ENCODE peak calls at places on chromosomes 11 and 22, in six cellular contexts. R is mesenchymal stem cell, T is IMR-90, F is neuronal stem cell, D is H1, V is H9. U is an unnamed sample.

GRCh38 chr11:45844822-45845573 is 2.3 kb upstream of the CRY2 start:
- DNase-seq in R (no peak), T (no peak), F (no peak), D (no peak), V (no peak), U (no peak)

GRCh38 chr11:69667619-69668604 is 7.2 kb downstream of the LTO1 start:
- DNase-seq in R (no peak), T (no peak), F (no peak), D (no peak), V (no peak), U (no peak)

GRCh38 chr11:126468102-126468521 is 112.6 kb downstream of the ST3GAL4 start:
- DNase-seq in R (no peak), T (no peak), F (no peak), D (no peak), V (no peak), U (no peak)

GRCh38 chr11:32586576-32587190 is 3.1 kb downstream of the EIF3M start:
- DNase-seq in R (peak; percentile 47), T (peak; percentile 24), F (no peak), D (no peak), V (no peak), U (no peak)

GRCh38 chr22:45590262-45590661 is 81.4 kb upstream of the ATXN10 start:
- DNase-seq in R (no peak), T (no peak), F (no peak), D (no peak), V (no peak), U (no peak)

GRCh38 chr11:113458189-113458588 is 17.0 kb downstream of the DRD2 start:
- DNase-seq in R (no peak), T (no peak), F (no peak), D (no peak), V (no peak), U (no peak)

GRCh38 chr11:57275582-57275981 is 38.5 kb upstream of the APLNR start:
- DNase-seq in R (no peak), T (peak; percentile 23), F (no peak), D (no peak), V (no peak), U (no peak)

GRCh38 chr11:113296016-113296415 is 18.4 kb upstream of the TTC12 start:
- DNase-seq in R (no peak), T (no peak), F (no peak), D (no peak), V (no peak), U (no peak)

GRCh38 chr22:22005945-22006595 is 23.5 kb upstream of the TOP3B start:
- DNase-seq in R (no peak), T (no peak), F (no peak), D (no peak), V (no peak), U (no peak)

GRCh38 chr11:120122921-120123683 is 14.8 kb downstream of the TRIM29 start:
- DNase-seq in R (no peak), T (no peak), F (no peak), D (no peak), V (no peak), U (no peak)

DNA sequence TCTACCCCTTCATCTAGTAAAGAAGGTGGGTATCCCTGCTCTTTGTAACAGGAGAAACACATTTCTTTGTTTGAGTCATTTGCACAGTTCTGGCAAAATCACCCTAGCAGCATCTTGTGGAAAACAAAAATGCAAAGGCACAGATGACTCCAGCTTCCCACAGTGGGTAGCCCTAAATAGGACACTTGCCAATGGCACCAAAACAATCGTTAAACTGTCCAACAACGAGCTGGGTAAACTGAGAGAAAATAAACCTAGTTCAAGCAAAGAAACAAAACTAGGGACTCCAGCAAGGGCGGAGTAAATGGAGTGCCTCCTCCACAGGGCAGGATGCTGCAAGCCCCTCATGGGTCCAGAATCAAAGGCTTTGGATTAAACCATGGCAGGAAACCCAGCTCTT is 239.5 kb downstream of the NTM start:
- DNase-seq in R (no peak), T (no peak), F (no peak), D (no peak), V (no peak), U (no peak)
- H4K91ac ChIP-seq in R (no peak overlapping the region), T (no peak overlapping the region), F (no peak overlapping the region), D (no peak overlapping the region), V (no peak overlapping the region), U (no peak overlapping the region)

GRCh38 chr11:67099841-67100324 is 19.2 kb upstream of the KDM2A start:
- DNase-seq in R (no peak), T (no peak), F (no peak), D (no peak), V (no peak), U (no peak)
- H4K91ac ChIP-seq in R (no peak overlapping the region), T (no peak overlapping the region), F (no peak overlapping the region), D (no peak overlapping the region), V (no peak overlapping the region), U (no peak overlapping the region)

DNA sequence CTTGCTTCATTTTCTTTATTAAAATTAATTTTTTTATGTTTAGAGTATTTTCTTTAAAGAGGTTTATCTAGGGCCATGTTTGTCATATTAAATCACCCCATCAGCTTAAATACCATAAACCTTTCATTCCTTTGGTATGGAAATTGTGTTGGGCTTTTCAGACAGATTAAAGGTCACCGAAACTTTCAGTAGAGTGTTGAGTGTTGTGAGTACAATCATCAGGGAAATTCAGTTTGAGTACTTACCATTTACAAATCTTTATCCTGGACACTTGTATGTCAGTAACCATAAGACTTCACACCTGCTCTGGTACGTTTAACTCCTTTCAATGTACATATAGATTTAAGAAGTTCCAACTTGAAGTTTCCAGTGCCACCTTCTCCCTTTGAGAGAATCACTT is 12.0 kb downstream of the PRMT3 start:
- DNase-seq in R (no peak), T (no peak), F (no peak), D (no peak), V (no peak), U (no peak)
- H4K91ac ChIP-seq in R (no peak overlapping the region), T (no peak overlapping the region), F (no peak overlapping the region), D (no peak overlapping the region), V (no peak overlapping the region), U (no peak overlapping the region)

DNA sequence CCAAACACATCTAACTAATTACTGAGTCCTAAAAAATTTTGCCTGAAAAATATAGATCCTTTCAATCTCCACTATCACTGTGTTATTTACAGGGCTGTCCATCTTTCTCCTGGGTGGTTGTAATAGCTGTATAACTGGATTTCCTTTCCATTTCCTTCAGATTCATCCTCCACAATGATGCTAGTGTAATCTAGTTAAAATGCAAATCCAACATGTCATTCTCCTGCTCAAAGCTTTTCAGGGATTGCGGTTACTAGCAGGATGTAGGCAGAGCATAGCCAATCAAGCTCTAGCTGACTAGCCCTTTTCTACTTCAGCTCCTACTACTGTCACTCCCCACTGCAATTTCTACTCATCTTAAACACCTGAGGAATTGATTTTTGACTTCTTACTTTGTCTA is 283.0 kb downstream of the RAB38 start:
- DNase-seq in R (no peak), T (no peak), F (no peak), D (no peak), V (no peak), U (no peak)
- H4K91ac ChIP-seq in R (no peak overlapping the region), T (no peak overlapping the region), F (no peak overlapping the region), D (no peak overlapping the region), V (no peak overlapping the region), U (no peak overlapping the region)

GRCh38 chr22:31341386-31342088 is 4.6 kb downstream of the PATZ1 start:
- DNase-seq in R (no peak), T (no peak), F (no peak), D (no peak), V (no peak), U (no peak)
- H4K91ac ChIP-seq in R (no peak overlapping the region), T (no peak overlapping the region), F (no peak overlapping the region), D (no peak overlapping the region), V (no peak overlapping the region), U (no peak overlapping the region)

GRCh38 chr11:10933455-10934292 is 75.8 kb upstream of the ZBED5 start:
- DNase-seq in R (peak; percentile 95), T (peak; percentile 92), F (peak; percentile 88), D (peak; percentile 65), V (peak; percentile 92), U (peak; percentile 92)

GRCh38 chr11:10934293-10934850 is 76.5 kb upstream of the ZBED5 start:
- DNase-seq in R (no peak), T (no peak), F (no peak), D (no peak), V (peak; percentile 42), U (peak; percentile 24)

GRCh38 chr11:10931761-10932700 is 74.2 kb upstream of the ZBED5 start:
- DNase-seq in R (no peak), T (no peak), F (peak; percentile 43), D (no peak), V (no peak), U (peak; percentile 39)

GRCh38 chr11:10930961-10931760 is 73.3 kb upstream of the ZBED5 start:
- DNase-seq in R (peak; percentile 86), T (peak; percentile 76), F (peak; percentile 67), D (no peak), V (peak; percentile 68), U (peak; percentile 89)

GRCh38 chr11:10932976-10933375 is 75.1 kb upstream of the ZBED5 start:
- DNase-seq in R (no peak), T (no peak), F (no peak), D (no peak), V (no peak), U (no peak)
- H4K91ac ChIP-seq in R (no peak overlapping the region), T (no peak overlapping the region), F (no peak overlapping the region), D (no peak overlapping the region), V (no peak overlapping the region), U (no peak overlapping the region)

GRCh38 chr11:7314811-7315604 is 63.3 kb downstream of the SYT9 start:
- DNase-seq in R (no peak), T (no peak), F (no peak), D (no peak), V (no peak), U (no peak)
- H4K91ac ChIP-seq in R (no peak overlapping the region), T (no peak overlapping the region), F (no peak overlapping the region), D (no peak overlapping the region), V (no peak overlapping the region), U (no peak overlapping the region)